ENCODE peak calls at places on chromosomes 2 and 18, in five cellular contexts. One of them, this sample, is unnamed.

GRCh38 chr2:201233192-201234166 is 26.9 kb upstream of the CASP8 start:
- DNase-seq in stimulated activated CD8-positive, alpha-beta memory T cell treated with anti-CD3 and anti-CD28 coated beads, Interleukin-4, amount 100 ng/mL, for 4 hours: peak; percentile 76
- DNase-seq in ELR: peak; percentile 30
- DNase-seq in iPS-NIHi11: peak; percentile 47
- DNase-seq in glomerular endothelial cell: no peak
- DNase-seq in this sample: peak; percentile 27

GRCh38 chr18:24271381-24272331 is 126.0 kb downstream of the OSBPL1A start:
- DNase-seq in stimulated activated CD8-positive, alpha-beta memory T cell treated with anti-CD3 and anti-CD28 coated beads, Interleukin-4, amount 100 ng/mL, for 4 hours: no peak
- DNase-seq in ELR: peak; percentile 82
- DNase-seq in iPS-NIHi11: peak; percentile 90
- DNase-seq in glomerular endothelial cell: no peak
- DNase-seq in this sample: peak; percentile 84

GRCh38 chr2:45184606-45185005 is 175.4 kb upstream of the SIX2 start:
- DNase-seq in stimulated activated CD8-positive, alpha-beta memory T cell treated with anti-CD3 and anti-CD28 coated beads, Interleukin-4, amount 100 ng/mL, for 4 hours: no peak
- DNase-seq in ELR: peak; percentile 86
- DNase-seq in iPS-NIHi11: no peak
- DNase-seq in glomerular endothelial cell: no peak
- DNase-seq in this sample: no peak

GRCh38 chr2:138093455-138093854 is 129.2 kb downstream of the HNMT start:
- DNase-seq in stimulated activated CD8-positive, alpha-beta memory T cell treated with anti-CD3 and anti-CD28 coated beads, Interleukin-4, amount 100 ng/mL, for 4 hours: no peak
- DNase-seq in ELR: no peak
- DNase-seq in iPS-NIHi11: no peak
- DNase-seq in glomerular endothelial cell: no peak
- DNase-seq in this sample: no peak

GRCh38 chr2:149629003-149629402 is 41.4 kb upstream of the MMADHC start:
- DNase-seq in stimulated activated CD8-positive, alpha-beta memory T cell treated with anti-CD3 and anti-CD28 coated beads, Interleukin-4, amount 100 ng/mL, for 4 hours: no peak
- DNase-seq in ELR: no peak
- DNase-seq in iPS-NIHi11: no peak
- DNase-seq in glomerular endothelial cell: no peak
- DNase-seq in this sample: no peak

GRCh38 chr2:160087854-160088745 is 25.7 kb upstream of the PLA2R1 start:
- DNase-seq in stimulated activated CD8-positive, alpha-beta memory T cell treated with anti-CD3 and anti-CD28 coated beads, Interleukin-4, amount 100 ng/mL, for 4 hours: no peak
- DNase-seq in ELR: peak; percentile 70
- DNase-seq in iPS-NIHi11: peak; percentile 24
- DNase-seq in glomerular endothelial cell: no peak
- DNase-seq in this sample: no peak

GRCh38 chr2:161237397-161238263 is 70.6 kb upstream of the PSMD14 start:
- DNase-seq in stimulated activated CD8-positive, alpha-beta memory T cell treated with anti-CD3 and anti-CD28 coated beads, Interleukin-4, amount 100 ng/mL, for 4 hours: peak; percentile 28
- DNase-seq in ELR: peak; percentile 63
- DNase-seq in iPS-NIHi11: peak; percentile 55
- DNase-seq in glomerular endothelial cell: no peak
- DNase-seq in this sample: no peak

GRCh38 chr18:37546023-37546537 is 19.5 kb downstream of the CELF4 start:
- DNase-seq in stimulated activated CD8-positive, alpha-beta memory T cell treated with anti-CD3 and anti-CD28 coated beads, Interleukin-4, amount 100 ng/mL, for 4 hours: no peak
- DNase-seq in ELR: no peak
- DNase-seq in iPS-NIHi11: no peak
- DNase-seq in glomerular endothelial cell: no peak
- DNase-seq in this sample: no peak

GRCh38 chr2:99911711-99912110 is 230.7 kb downstream of the AFF3 start:
- DNase-seq in stimulated activated CD8-positive, alpha-beta memory T cell treated with anti-CD3 and anti-CD28 coated beads, Interleukin-4, amount 100 ng/mL, for 4 hours: no peak
- DNase-seq in ELR: peak; percentile 20
- DNase-seq in iPS-NIHi11: no peak
- DNase-seq in glomerular endothelial cell: no peak
- DNase-seq in this sample: no peak

This sample was measured in H1.